ENCODE peak calls at places on chromosomes 7 and 10, in six cellular contexts. I is GM12878, F is A549, K is K562, D is endothelial cell of umbilical vein, L is HepG2. P is an unnamed sample.

GRCh38 chr7:151400626-151401315 is 9.1 kb downstream of the WDR86 start:
- DNase-seq in L (no peak), F (no peak), I (peak), D (no peak), K (no peak), P (no peak)

GRCh38 chr10:122882798-122883197 is 3.4 kb upstream of the FAM24B start:
- DNase-seq in K (peak), I (no peak), D (peak), F (no peak), L (no peak), P (no peak)

GRCh38 chr7:129006636-129007414 is 48.1 kb downstream of the TNPO3 start:
- DNase-seq in F (no peak), L (no peak), I (no peak), D (no peak), K (no peak), P (no peak)

GRCh38 chr7:36280840-36281812 is 108.5 kb upstream of the ANLN start:
- DNase-seq in I (no peak), L (no peak), F (peak), D (peak), K (peak), P (peak)

GRCh38 chr10:94005050-94005449 is 11.3 kb downstream of the PLCE1 start:
- DNase-seq in L (no peak), D (no peak), F (no peak), K (no peak), I (no peak), P (no peak)

GRCh38 chr10:12590682-12591642 is 241.6 kb downstream of the CAMK1D start:
- DNase-seq in F (no peak), K (no peak), I (no peak), D (no peak), L (no peak), P (no peak)

GRCh38 chr7:139825666-139826290 is 3.3 kb upstream of the TBXAS1 start:
- DNase-seq in D (no peak), I (no peak), K (peak), L (no peak), F (no peak), P (peak)

GRCh38 chr10:121553455-121553854 is 44.8 kb downstream of the FGFR2 start:
- DNase-seq in D (no peak), K (no peak), F (no peak), L (peak), I (no peak), P (no peak)

GRCh38 chr10:101749511-101750016 is 26.4 kb downstream of the FGF8 start:
- DNase-seq in K (peak), D (no peak), F (no peak), I (no peak), L (no peak), P (no peak)

GRCh38 chr10:5549462-5550249 is 24.9 kb downstream of the CALML3 start:
- DNase-seq in I (no peak), L (no peak), F (no peak), D (no peak), K (no peak), P (no peak)

GRCh38 chr7:70135656-70136055 is 537.4 kb downstream of the AUTS2 start:
- DNase-seq in I (no peak), F (no peak), L (no peak), K (no peak), D (no peak), P (no peak)

GRCh38 chr7:143882020-143882610 is 19.9 kb downstream of the TCAF1 start:
- DNase-seq in L (peak), I (no peak), D (peak), K (no peak), F (no peak), P (no peak)

GRCh38 chr7:138001529-138002095 is at the start of gene CREB3L2:
- DNase-seq in L (peak), K (peak), I (no peak), D (no peak), F (peak), P (peak)

GRCh38 chr7:17937506-17938115 is 2.7 kb downstream of the SNX13 start:
- DNase-seq in D (no peak), F (no peak), I (no peak), L (no peak), K (no peak), P (no peak)

GRCh38 chr7:7264306-7265040 is 82.1 kb downstream of the C1GALT1 start:
- DNase-seq in L (no peak), F (no peak), K (no peak), D (no peak), I (no peak), P (no peak)

GRCh38 chr10:93797825-93798224 is 40.1 kb downstream of the LGI1 start:
- DNase-seq in K (no peak), I (no peak), L (no peak), F (no peak), D (no peak), P (no peak)

GRCh38 chr10:133056651-133057178 is 31.0 kb upstream of the ADGRA1 start:
- DNase-seq in L (no peak), D (no peak), F (no peak), K (no peak), I (no peak), P (no peak)

GRCh38 chr7:64630496-64630895 is 35.4 kb upstream of the ZNF107 start:
- DNase-seq in F (peak), D (no peak), L (peak), I (no peak), K (peak), P (peak)

GRCh38 chr10:62580396-62580795 is 206.2 kb downstream of the ZNF365 start:
- DNase-seq in F (no peak), D (no peak), L (no peak), K (no peak), I (no peak), P (no peak)

GRCh38 chr10:62584216-62584615 is 210.0 kb downstream of the ZNF365 start:
- DNase-seq in I (no peak), D (no peak), L (no peak), K (no peak), F (no peak), P (peak)

GRCh38 chr10:62582098-62582705 is 208.0 kb downstream of the ZNF365 start:
- DNase-seq in F (no peak), K (no peak), L (no peak), I (no peak), D (no peak), P (no peak)

GRCh38 chr10:62582804-62583208 is 208.6 kb downstream of the ZNF365 start:
- DNase-seq in L (no peak), K (no peak), D (no peak), F (no peak), I (no peak), P (no peak)

GRCh38 chr10:62581351-62581750 is 207.2 kb downstream of the ZNF365 start:
- DNase-seq in K (no peak), F (no peak), I (no peak), L (no peak), D (no peak), P (no peak)
- TF ChIP-seq MAX in K (no peak), F (no peak), I (no peak), L (no peak), D (no peak), P (no peak)

DNA sequence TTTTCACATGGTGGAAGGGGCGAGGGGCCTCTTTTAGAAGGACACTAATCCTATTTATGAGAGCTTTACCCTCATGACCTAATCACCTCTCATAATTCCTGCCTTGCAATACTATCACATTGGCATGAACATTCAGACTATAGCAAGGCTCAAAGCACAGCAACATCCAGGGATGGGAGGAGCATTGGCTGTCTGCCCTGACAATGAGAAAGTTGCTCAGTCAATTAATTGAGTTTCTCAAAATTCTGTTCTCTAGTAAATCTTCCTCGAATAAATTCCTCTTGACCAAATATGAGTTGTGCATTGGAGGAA is 158.9 kb downstream of the ETV1 start:
- DNase-seq in I (no peak), L (no peak), F (no peak), D (no peak), K (no peak), P (no peak)
- TF ChIP-seq MYC in I (no peak), L (no peak), F (no peak), D (no peak), K (no peak), P (no peak)

GRCh38 chr10:78029294-78030226 is at the start of gene POLR3A:
- DNase-seq in F (peak), I (peak), L (peak), D (peak), K (peak), P (peak)
- TF ChIP-seq POLR2A in F (peak), I (peak), L (peak), D (peak), K (peak), P (peak)

DNA sequence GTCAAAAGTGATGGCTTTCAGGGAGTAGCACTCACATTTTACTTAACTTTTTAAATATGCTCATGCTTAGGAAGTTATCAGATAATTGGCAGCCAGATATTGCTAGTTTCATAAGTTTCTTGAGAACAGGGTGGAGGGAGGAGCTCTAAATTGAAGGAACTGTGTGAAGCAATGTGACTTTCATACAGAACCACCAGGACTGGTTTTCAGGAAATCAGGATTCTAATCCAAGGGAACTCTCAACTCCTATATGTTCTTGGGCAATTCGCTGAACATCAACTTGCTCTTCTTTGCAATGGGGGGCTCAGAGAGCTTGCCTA is 2.8 kb upstream of the C7orf25 start:
- DNase-seq in K (no peak), F (no peak), L (no peak), D (no peak), I (no peak), P (no peak)
- TF ChIP-seq MAX in K (no peak), F (no peak), L (no peak), D (no peak), I (no peak), P (no peak)

GRCh38 chr10:131662851-131663250 is 238.0 kb upstream of the PPP2R2D start:
- DNase-seq in I (no peak), D (no peak), K (no peak), L (no peak), F (no peak), P (no peak)

GRCh38 chr10:131658476-131659110 is 242.2 kb upstream of the PPP2R2D start:
- DNase-seq in L (no peak), D (no peak), I (no peak), F (no peak), K (no peak), P (no peak)

GRCh38 chr10:131657985-131658330 is 242.8 kb upstream of the PPP2R2D start:
- DNase-seq in L (no peak), I (no peak), F (no peak), D (no peak), K (no peak), P (no peak)

GRCh38 chr10:131657318-131657984 is 243.4 kb upstream of the PPP2R2D start:
- DNase-seq in L (no peak), I (no peak), D (no peak), F (no peak), K (no peak), P (no peak)

DNA sequence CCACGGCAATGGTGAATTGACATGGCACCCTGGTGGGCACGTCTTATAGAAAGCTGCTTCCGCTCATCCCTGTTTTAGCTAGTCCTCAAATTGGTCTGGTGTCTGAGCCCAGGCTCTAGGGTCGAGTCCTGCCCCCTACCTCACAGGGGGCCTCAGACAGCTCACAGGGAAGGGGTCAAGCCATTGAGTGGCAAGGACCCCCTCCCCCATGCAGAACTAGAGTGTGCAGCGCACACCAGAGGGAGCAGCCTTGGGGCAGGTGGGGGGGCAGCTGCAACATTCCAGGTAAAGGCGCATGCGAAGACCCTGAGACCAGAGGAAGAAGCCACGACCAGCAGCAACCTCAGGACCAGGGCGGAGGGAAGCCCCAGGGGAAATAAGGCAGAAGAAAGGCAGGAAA is 240.4 kb upstream of the PPP2R2D start:
- DNase-seq in L (no peak), D (no peak), F (no peak), K (no peak), I (no peak), P (no peak)
- TF ChIP-seq MYC in L (no peak), D (no peak), F (no peak), K (no peak), I (no peak), P (no peak)